ENCODE peak calls at places on chromosomes 16 and 17, in seven cellular contexts. One of them, this sample, is unnamed. For H3K4me1, the result is how much of the 10 kb centered on the place peaks cover.

GRCh38 chr16:72317378-72317777 is 145.4 kb upstream of the PMFBP1 start:
- DNase-seq in GM23248: peak
- DNase-seq in endothelial cell of umbilical vein: no peak
- DNase-seq in spleen: no peak
- DNase-seq in cardiac muscle cell: peak
- DNase-seq in heart left ventricle: no peak
- DNase-seq in Panc1: no peak
- DNase-seq in this sample: no peak

GRCh38 chr17:27296427-27296979 is 2.6 kb downstream of the WSB1 start:
- DNase-seq in GM23248: peak
- DNase-seq in endothelial cell of umbilical vein: peak
- DNase-seq in spleen: no peak
- DNase-seq in cardiac muscle cell: peak
- DNase-seq in heart left ventricle: no peak
- DNase-seq in Panc1: no peak
- DNase-seq in this sample: no peak

GRCh38 chr17:62705781-62706597 is 78.5 kb downstream of the MRC2 start:
- DNase-seq in GM23248: no peak
- DNase-seq in endothelial cell of umbilical vein: peak
- DNase-seq in spleen: peak
- DNase-seq in cardiac muscle cell: peak
- DNase-seq in heart left ventricle: no peak
- DNase-seq in Panc1: no peak
- DNase-seq in this sample: no peak

GRCh38 chr16:55526448-55526847 is 17.6 kb downstream of the LPCAT2 start:
- DNase-seq in GM23248: peak
- DNase-seq in endothelial cell of umbilical vein: peak
- DNase-seq in spleen: no peak
- DNase-seq in cardiac muscle cell: peak
- DNase-seq in heart left ventricle: no peak
- DNase-seq in Panc1: no peak
- DNase-seq in this sample: no peak

GRCh38 chr16:84893467-84893848 is 73.7 kb downstream of the CRISPLD2 start:
- DNase-seq in GM23248: no peak
- DNase-seq in endothelial cell of umbilical vein: no peak
- DNase-seq in spleen: no peak
- DNase-seq in cardiac muscle cell: no peak
- DNase-seq in heart left ventricle: no peak
- DNase-seq in Panc1: no peak
- DNase-seq in this sample: no peak

GRCh38 chr16:64452446-64452845 is 669.4 kb downstream of the CDH11 start:
- DNase-seq in GM23248: peak
- DNase-seq in endothelial cell of umbilical vein: no peak
- DNase-seq in spleen: no peak
- DNase-seq in cardiac muscle cell: no peak
- DNase-seq in heart left ventricle: no peak
- DNase-seq in Panc1: no peak
- DNase-seq in this sample: no peak

GRCh38 chr16:57260294-57260929 is 15.4 kb downstream of the ARL2BP start:
- DNase-seq in GM23248: peak
- DNase-seq in endothelial cell of umbilical vein: peak
- DNase-seq in spleen: peak
- DNase-seq in cardiac muscle cell: peak
- DNase-seq in heart left ventricle: peak
- DNase-seq in Panc1: no peak
- DNase-seq in this sample: peak

GRCh38 chr17:78563189-78564145 is 13.7 kb downstream of the DNAH17 start:
- DNase-seq in GM23248: peak
- DNase-seq in endothelial cell of umbilical vein: peak
- DNase-seq in spleen: no peak
- DNase-seq in cardiac muscle cell: peak
- DNase-seq in heart left ventricle: peak
- DNase-seq in Panc1: no peak
- DNase-seq in this sample: no peak

GRCh38 chr17:9436629-9437028 is 139.0 kb downstream of the STX8 start:
- DNase-seq in GM23248: peak
- DNase-seq in endothelial cell of umbilical vein: no peak
- DNase-seq in spleen: no peak
- DNase-seq in cardiac muscle cell: no peak
- DNase-seq in heart left ventricle: no peak
- DNase-seq in Panc1: no peak
- DNase-seq in this sample: no peak

GRCh38 chr16:10970065-10970464 is 25.7 kb downstream of the CLEC16A start:
- DNase-seq in GM23248: peak
- DNase-seq in endothelial cell of umbilical vein: no peak
- DNase-seq in spleen: no peak
- DNase-seq in cardiac muscle cell: no peak
- DNase-seq in heart left ventricle: no peak
- DNase-seq in Panc1: no peak
- DNase-seq in this sample: no peak

GRCh38 chr17:17849863-17850373 is 13.1 kb upstream of the SREBF1 start:
- DNase-seq in GM23248: peak
- DNase-seq in endothelial cell of umbilical vein: peak
- DNase-seq in spleen: peak
- DNase-seq in cardiac muscle cell: peak
- DNase-seq in heart left ventricle: no peak
- DNase-seq in Panc1: no peak
- DNase-seq in this sample: peak

GRCh38 chr17:57811633-57812280 is 38.1 kb downstream of the MRPS23 start:
- DNase-seq in GM23248: no peak
- DNase-seq in endothelial cell of umbilical vein: no peak
- DNase-seq in spleen: no peak
- DNase-seq in cardiac muscle cell: no peak
- DNase-seq in heart left ventricle: no peak
- DNase-seq in Panc1: no peak
- DNase-seq in this sample: no peak

GRCh38 chr17:42354956-42355843 is 33.0 kb downstream of the STAT3 start:
- DNase-seq in GM23248: peak
- DNase-seq in endothelial cell of umbilical vein: no peak
- DNase-seq in spleen: no peak
- DNase-seq in cardiac muscle cell: peak
- DNase-seq in heart left ventricle: no peak
- DNase-seq in Panc1: no peak
- DNase-seq in this sample: no peak

GRCh38 chr16:11780988-11781680 is 15.9 kb downstream of the ZC3H7A start:
- DNase-seq in GM23248: no peak
- DNase-seq in endothelial cell of umbilical vein: no peak
- DNase-seq in spleen: no peak
- DNase-seq in cardiac muscle cell: peak
- DNase-seq in heart left ventricle: no peak
- DNase-seq in Panc1: no peak
- DNase-seq in this sample: no peak

GRCh38 chr17:5838661-5839300 is 231.4 kb upstream of the WSCD1 start:
- DNase-seq in GM23248: no peak
- DNase-seq in endothelial cell of umbilical vein: no peak
- DNase-seq in spleen: no peak
- DNase-seq in cardiac muscle cell: no peak
- DNase-seq in heart left ventricle: no peak
- DNase-seq in Panc1: no peak
- DNase-seq in this sample: no peak

GRCh38 chr17:38925263-38925995 is at the start of gene LASP1NB:
- DNase-seq in GM23248: peak
- DNase-seq in endothelial cell of umbilical vein: no peak
- DNase-seq in spleen: peak
- DNase-seq in cardiac muscle cell: peak
- DNase-seq in heart left ventricle: no peak
- DNase-seq in Panc1: no peak
- DNase-seq in this sample: no peak

GRCh38 chr17:19769946-19770652 is 22.0 kb upstream of the ALDH3A1 start:
- DNase-seq in GM23248: peak
- DNase-seq in endothelial cell of umbilical vein: peak
- DNase-seq in spleen: no peak
- DNase-seq in cardiac muscle cell: peak
- DNase-seq in heart left ventricle: no peak
- DNase-seq in Panc1: no peak
- DNase-seq in this sample: no peak

GRCh38 chr17:55322451-55322985 is 57.8 kb downstream of the HLF start:
- DNase-seq in GM23248: no peak
- DNase-seq in endothelial cell of umbilical vein: no peak
- DNase-seq in spleen: no peak
- DNase-seq in cardiac muscle cell: no peak
- DNase-seq in heart left ventricle: no peak
- DNase-seq in Panc1: no peak
- DNase-seq in this sample: no peak

GRCh38 chr17:29578626-29579485 is 10.4 kb downstream of the TP53I13 start:
- DNase-seq in GM23248: no peak
- DNase-seq in endothelial cell of umbilical vein: no peak
- DNase-seq in spleen: peak
- DNase-seq in cardiac muscle cell: no peak
- DNase-seq in heart left ventricle: peak
- DNase-seq in Panc1: no peak
- DNase-seq in this sample: no peak

GRCh38 chr17:14515015-14515414 is 214.1 kb downstream of the HS3ST3B1 start:
- DNase-seq in GM23248: peak
- DNase-seq in endothelial cell of umbilical vein: no peak
- DNase-seq in spleen: no peak
- DNase-seq in cardiac muscle cell: peak
- DNase-seq in heart left ventricle: no peak
- DNase-seq in Panc1: no peak
- DNase-seq in this sample: no peak

GRCh38 chr17:14506364-14506763 is 205.5 kb downstream of the HS3ST3B1 start:
- DNase-seq in GM23248: no peak
- DNase-seq in endothelial cell of umbilical vein: no peak
- DNase-seq in spleen: no peak
- DNase-seq in cardiac muscle cell: no peak
- DNase-seq in heart left ventricle: no peak
- DNase-seq in Panc1: no peak
- DNase-seq in this sample: no peak

GRCh38 chr17:14513835-14514234 is 213.0 kb downstream of the HS3ST3B1 start:
- DNase-seq in GM23248: no peak
- DNase-seq in endothelial cell of umbilical vein: no peak
- DNase-seq in spleen: no peak
- DNase-seq in cardiac muscle cell: no peak
- DNase-seq in heart left ventricle: no peak
- DNase-seq in Panc1: no peak
- DNase-seq in this sample: no peak

GRCh38 chr17:14508156-14508555 is 207.3 kb downstream of the HS3ST3B1 start:
- DNase-seq in GM23248: no peak
- DNase-seq in endothelial cell of umbilical vein: no peak
- DNase-seq in spleen: no peak
- DNase-seq in cardiac muscle cell: no peak
- DNase-seq in heart left ventricle: no peak
- DNase-seq in Panc1: no peak
- DNase-seq in this sample: no peak

DNA sequence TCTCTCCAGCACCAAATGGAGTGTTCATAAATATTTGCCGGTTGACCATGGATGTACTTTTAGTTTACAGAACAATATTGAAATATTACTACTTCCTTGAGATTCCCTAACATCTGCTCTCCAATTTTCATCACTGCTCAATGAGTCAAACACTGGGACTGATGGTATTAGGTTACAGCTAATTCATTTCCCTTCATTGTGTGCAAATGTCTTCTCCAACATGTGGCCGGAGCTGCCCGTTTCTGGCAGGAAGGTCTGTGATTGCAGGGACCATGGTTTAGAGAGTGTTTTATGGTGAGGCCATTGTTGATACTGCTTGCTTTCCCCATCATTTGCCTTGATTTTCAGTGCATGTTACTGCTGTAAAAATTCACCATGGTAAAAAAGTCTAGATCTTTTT is 209.3 kb downstream of the HS3ST3B1 start:
- DNase-seq in GM23248: peak
- DNase-seq in endothelial cell of umbilical vein: no peak
- DNase-seq in spleen: no peak
- DNase-seq in cardiac muscle cell: no peak
- DNase-seq in heart left ventricle: no peak
- DNase-seq in Panc1: no peak
- DNase-seq in this sample: no peak
- H3K27ac ChIP-seq in GM23248: no peak
- H3K27ac ChIP-seq in endothelial cell of umbilical vein: no peak
- H3K27ac ChIP-seq in spleen: no peak
- H3K27ac ChIP-seq in cardiac muscle cell: no peak
- H3K27ac ChIP-seq in heart left ventricle: no peak
- H3K27ac ChIP-seq in Panc1: no peak
- H3K27ac ChIP-seq in this sample: no peak

GRCh38 chr17:45128989-45129388 is 3.3 kb downstream of the PLCD3 start:
- DNase-seq in GM23248: no peak
- DNase-seq in endothelial cell of umbilical vein: no peak
- DNase-seq in spleen: no peak
- DNase-seq in cardiac muscle cell: no peak
- DNase-seq in heart left ventricle: no peak
- DNase-seq in Panc1: no peak
- DNase-seq in this sample: no peak
- H3K4me1 ChIP-seq in GM23248: under half
- H3K4me1 ChIP-seq in endothelial cell of umbilical vein: under half
- H3K4me1 ChIP-seq in spleen: half or more
- H3K4me1 ChIP-seq in cardiac muscle cell: under half
- H3K4me1 ChIP-seq in heart left ventricle: under half
- H3K4me1 ChIP-seq in Panc1: half or more
- H3K4me1 ChIP-seq in this sample: half or more

DNA sequence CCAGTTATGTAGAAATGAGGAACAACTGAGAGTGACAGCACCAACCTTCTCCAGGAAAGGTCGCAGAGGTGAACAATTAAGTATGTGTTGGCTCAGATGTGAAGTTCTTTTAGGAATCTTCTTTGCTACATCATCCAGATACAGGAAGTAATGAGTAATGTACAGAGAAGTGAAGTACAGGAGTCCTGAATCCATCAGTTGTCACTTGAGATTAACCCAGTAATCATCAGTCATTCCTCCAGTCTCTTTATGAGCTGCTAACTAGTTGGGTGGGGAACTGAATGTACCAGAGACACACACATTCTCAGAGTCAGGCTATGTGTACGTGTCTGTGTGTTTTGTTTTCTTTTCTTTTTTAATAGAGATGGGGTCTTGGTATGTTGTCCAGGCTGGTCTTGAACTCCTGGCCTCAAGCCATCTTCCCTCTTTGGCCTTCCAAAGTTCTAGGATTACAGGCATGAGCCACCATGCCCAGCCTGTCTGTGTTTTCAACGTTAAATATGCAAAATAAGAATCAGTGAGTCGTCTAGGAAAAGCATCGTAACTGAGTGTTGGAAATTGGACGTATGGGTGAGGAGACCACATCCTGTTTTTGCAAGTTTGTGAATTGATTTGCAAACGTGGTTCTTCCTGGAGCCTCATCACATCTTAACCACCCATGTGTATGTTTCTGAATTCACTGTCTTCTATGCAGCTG is 19.9 kb downstream of the ZNF200 start:
- DNase-seq in GM23248: no peak
- DNase-seq in endothelial cell of umbilical vein: no peak
- DNase-seq in spleen: no peak
- DNase-seq in cardiac muscle cell: no peak
- DNase-seq in heart left ventricle: no peak
- DNase-seq in Panc1: no peak
- DNase-seq in this sample: no peak
- H3K27ac ChIP-seq in GM23248: no peak
- H3K27ac ChIP-seq in endothelial cell of umbilical vein: no peak
- H3K27ac ChIP-seq in spleen: peak
- H3K27ac ChIP-seq in cardiac muscle cell: no peak
- H3K27ac ChIP-seq in heart left ventricle: peak
- H3K27ac ChIP-seq in Panc1: no peak
- H3K27ac ChIP-seq in this sample: no peak

GRCh38 chr16:66899310-66899944 is 19.1 kb downstream of the PDP2 start:
- DNase-seq in GM23248: peak
- DNase-seq in endothelial cell of umbilical vein: no peak
- DNase-seq in spleen: no peak
- DNase-seq in cardiac muscle cell: peak
- DNase-seq in heart left ventricle: no peak
- DNase-seq in Panc1: no peak
- DNase-seq in this sample: no peak
- H3K4me1 ChIP-seq in GM23248: under half
- H3K4me1 ChIP-seq in endothelial cell of umbilical vein: under half
- H3K4me1 ChIP-seq in spleen: under half
- H3K4me1 ChIP-seq in cardiac muscle cell: half or more
- H3K4me1 ChIP-seq in heart left ventricle: under half
- H3K4me1 ChIP-seq in Panc1: under half
- H3K4me1 ChIP-seq in this sample: under half